ENCODE peak calls at places on chromosome 7, in six cellular contexts. One of them, this sample, is unnamed.

GRCh38 chr7:130367088-130367755 is 13.1 kb upstream of the CPA1 start:
- DNase-seq in kidney epithelial cell: no peak
- DNase-seq in adrenal gland: no peak
- DNase-seq in AG04449: no peak
- DNase-seq in spleen: peak; percentile 41
- DNase-seq in uterus: no peak
- DNase-seq in this sample: no peak

GRCh38 chr7:157220916-157221569 is 82.3 kb downstream of the UBE3C start:
- DNase-seq in spleen: no peak
- DNase-seq in kidney epithelial cell: no peak
- DNase-seq in uterus: no peak
- DNase-seq in AG04449: no peak
- DNase-seq in adrenal gland: no peak
- DNase-seq in this sample: no peak

GRCh38 chr7:33130184-33130583 is 820 bp downstream of the BBS9 start:
- DNase-seq in uterus: no peak
- DNase-seq in AG04449: no peak
- DNase-seq in kidney epithelial cell: no peak
- DNase-seq in spleen: no peak
- DNase-seq in adrenal gland: no peak
- DNase-seq in this sample: no peak

GRCh38 chr7:158428842-158429753 is 158.5 kb downstream of the PTPRN2 start:
- DNase-seq in uterus: no peak
- DNase-seq in spleen: peak; percentile 51
- DNase-seq in adrenal gland: no peak
- DNase-seq in AG04449: no peak
- DNase-seq in kidney epithelial cell: no peak
- DNase-seq in this sample: no peak

GRCh38 chr7:35728412-35729060 is 33.6 kb upstream of the HERPUD2 start:
- DNase-seq in uterus: no peak
- DNase-seq in kidney epithelial cell: no peak
- DNase-seq in adrenal gland: no peak
- DNase-seq in AG04449: no peak
- DNase-seq in spleen: no peak
- DNase-seq in this sample: no peak

GRCh38 chr7:49721441-49721840 is 52.0 kb upstream of the VWC2 start:
- DNase-seq in spleen: no peak
- DNase-seq in AG04449: no peak
- DNase-seq in adrenal gland: no peak
- DNase-seq in uterus: no peak
- DNase-seq in kidney epithelial cell: no peak
- DNase-seq in this sample: no peak

GRCh38 chr7:67821116-67821515 is 824.5 kb downstream of the TYW1 start:
- DNase-seq in AG04449: no peak
- DNase-seq in adrenal gland: no peak
- DNase-seq in uterus: no peak
- DNase-seq in spleen: no peak
- DNase-seq in kidney epithelial cell: no peak
- DNase-seq in this sample: no peak

GRCh38 chr7:8254667-8255066 is 7.3 kb downstream of the ICA1 start:
- DNase-seq in spleen: no peak
- DNase-seq in AG04449: no peak
- DNase-seq in kidney epithelial cell: no peak
- DNase-seq in adrenal gland: no peak
- DNase-seq in uterus: no peak
- DNase-seq in this sample: no peak

GRCh38 chr7:120966961-120967360 is 16.4 kb downstream of the ING3 start:
- DNase-seq in kidney epithelial cell: no peak
- DNase-seq in spleen: no peak
- DNase-seq in adrenal gland: no peak
- DNase-seq in uterus: no peak
- DNase-seq in AG04449: no peak
- DNase-seq in this sample: no peak

DNA sequence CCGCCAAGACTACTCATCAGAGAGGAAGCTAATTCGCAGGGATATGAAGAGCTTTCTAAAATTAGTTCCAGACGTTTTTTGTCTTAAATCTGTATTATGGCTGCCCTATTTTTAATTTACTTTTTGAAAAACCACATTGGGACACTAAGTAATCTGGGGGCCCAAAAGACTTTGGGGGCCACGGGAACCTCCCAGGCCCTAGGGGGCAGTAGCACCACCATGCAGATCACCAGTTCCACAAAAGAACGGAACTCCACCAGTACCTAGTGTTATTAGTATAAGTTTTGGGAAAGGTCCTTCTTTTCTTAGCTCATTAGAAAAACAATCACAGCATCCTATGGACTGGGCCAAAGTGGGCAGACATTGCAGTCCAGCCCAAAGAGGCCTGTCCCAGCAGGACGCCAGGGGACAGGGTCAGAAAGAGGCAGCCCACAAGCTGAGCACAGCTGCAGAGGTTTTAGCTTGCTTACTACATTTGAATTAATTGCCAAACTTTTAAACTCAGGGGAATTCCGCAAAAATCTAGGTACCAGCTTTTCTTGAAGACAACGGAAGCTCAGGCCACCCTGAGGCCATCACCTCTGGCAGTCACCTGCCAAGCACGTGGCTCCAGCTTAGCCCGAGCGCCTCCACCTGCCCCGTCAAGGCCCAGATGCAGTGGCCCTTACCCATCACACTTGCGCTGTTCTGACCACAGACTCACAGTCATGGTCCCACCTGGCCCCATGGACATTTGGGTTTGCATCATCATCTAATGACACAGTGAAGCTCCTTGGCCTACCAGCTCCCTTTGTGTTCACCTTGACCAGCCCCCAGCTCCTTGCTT is 74.8 kb downstream of the PARP12 start:
- DNase-seq in kidney epithelial cell: no peak
- DNase-seq in adrenal gland: no peak
- DNase-seq in uterus: no peak
- DNase-seq in spleen: no peak
- DNase-seq in AG04449: no peak
- DNase-seq in this sample: no peak
- TF ChIP-seq CTCF in kidney epithelial cell: no peak
- TF ChIP-seq CTCF in adrenal gland: no peak
- TF ChIP-seq CTCF in uterus: no peak
- TF ChIP-seq CTCF in spleen: no peak
- TF ChIP-seq CTCF in AG04449: no peak
- TF ChIP-seq CTCF in this sample: no peak

GRCh38 chr7:142460402-142461117 is 202.7 kb upstream of the PRSS58 start:
- DNase-seq in adrenal gland: no peak
- DNase-seq in spleen: no peak
- DNase-seq in uterus: no peak
- DNase-seq in kidney epithelial cell: no peak
- DNase-seq in AG04449: no peak
- DNase-seq in this sample: no peak

GRCh38 chr7:142463401-142463850 is 205.6 kb upstream of the PRSS58 start:
- DNase-seq in spleen: no peak
- DNase-seq in kidney epithelial cell: no peak
- DNase-seq in AG04449: no peak
- DNase-seq in uterus: no peak
- DNase-seq in adrenal gland: no peak
- DNase-seq in this sample: no peak

GRCh38 chr7:142457146-142457703 is 199.4 kb upstream of the PRSS58 start:
- DNase-seq in kidney epithelial cell: no peak
- DNase-seq in uterus: no peak
- DNase-seq in spleen: no peak
- DNase-seq in adrenal gland: no peak
- DNase-seq in AG04449: no peak
- DNase-seq in this sample: no peak

GRCh38 chr7:142461437-142461836 is 203.6 kb upstream of the PRSS58 start:
- DNase-seq in spleen: no peak
- DNase-seq in AG04449: peak; percentile 94
- DNase-seq in kidney epithelial cell: no peak
- DNase-seq in adrenal gland: no peak
- DNase-seq in uterus: no peak
- DNase-seq in this sample: no peak

DNA sequence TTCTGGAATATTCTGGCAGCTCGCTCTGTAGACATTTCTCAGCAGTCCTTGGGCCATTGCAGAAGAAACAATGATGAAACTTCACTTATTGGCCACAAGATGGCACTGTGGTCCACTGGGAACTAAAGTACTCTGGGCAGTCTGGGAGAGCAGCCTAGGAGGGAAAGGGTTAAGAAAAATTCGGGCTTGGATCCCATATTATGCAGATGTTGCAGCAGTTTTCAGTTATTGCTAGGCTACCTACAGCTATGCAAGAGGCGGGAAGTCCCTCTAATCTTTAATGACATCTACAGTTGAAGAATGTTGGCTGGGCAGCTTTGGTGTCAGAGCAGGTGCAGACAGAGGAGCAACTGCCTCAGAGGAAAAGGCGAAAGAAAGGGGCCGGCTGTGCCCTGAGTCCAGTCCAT is 201.7 kb upstream of the PRSS58 start:
- DNase-seq in uterus: no peak
- DNase-seq in adrenal gland: no peak
- DNase-seq in AG04449: no peak
- DNase-seq in kidney epithelial cell: no peak
- DNase-seq in spleen: no peak
- DNase-seq in this sample: no peak
- TF ChIP-seq CTCF in uterus: peak; percentile 35
- TF ChIP-seq CTCF in adrenal gland: peak; percentile 57
- TF ChIP-seq CTCF in AG04449: peak; percentile 69
- TF ChIP-seq CTCF in kidney epithelial cell: peak; percentile 69
- TF ChIP-seq CTCF in spleen: peak; percentile 67
- TF ChIP-seq CTCF in this sample: peak; percentile 83

GRCh38 chr7:106736508-106737201 is 75.7 kb upstream of the CCDC71L start:
- DNase-seq in AG04449: peak; percentile 14
- DNase-seq in kidney epithelial cell: peak; percentile 45
- DNase-seq in adrenal gland: no peak
- DNase-seq in spleen: no peak
- DNase-seq in uterus: no peak
- DNase-seq in this sample: peak; percentile 55
- TF ChIP-seq CTCF in AG04449: peak; percentile 67
- TF ChIP-seq CTCF in kidney epithelial cell: peak; percentile 64
- TF ChIP-seq CTCF in adrenal gland: peak; percentile 65
- TF ChIP-seq CTCF in spleen: peak; percentile 67
- TF ChIP-seq CTCF in uterus: peak; percentile 57
- TF ChIP-seq CTCF in this sample: peak; percentile 93

DNA sequence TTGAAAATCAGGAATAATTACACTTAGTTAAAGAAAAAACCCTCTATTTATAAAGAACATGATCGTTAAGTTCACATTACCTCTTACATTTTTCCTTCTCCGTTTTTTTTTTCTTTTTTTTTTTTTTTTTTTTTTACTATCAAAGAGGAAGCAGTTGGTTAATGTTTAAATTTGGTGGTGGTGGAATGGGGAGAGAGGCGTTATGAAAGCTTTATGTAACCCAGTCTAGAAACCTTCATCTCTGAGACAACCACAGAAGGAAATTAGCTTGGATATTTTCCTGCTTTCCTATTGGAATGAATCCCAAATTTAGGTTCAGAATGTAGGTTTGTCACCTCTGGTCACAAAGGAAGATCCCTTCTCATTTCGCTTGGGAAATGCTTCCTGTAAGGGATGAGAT is 31.5 kb upstream of the LHFPL3 start:
- DNase-seq in kidney epithelial cell: no peak
- DNase-seq in adrenal gland: no peak
- DNase-seq in spleen: no peak
- DNase-seq in AG04449: no peak
- DNase-seq in uterus: no peak
- DNase-seq in this sample: no peak
- TF ChIP-seq CTCF in kidney epithelial cell: no peak
- TF ChIP-seq CTCF in adrenal gland: no peak
- TF ChIP-seq CTCF in spleen: no peak
- TF ChIP-seq CTCF in AG04449: no peak
- TF ChIP-seq CTCF in uterus: no peak
- TF ChIP-seq CTCF in this sample: no peak

GRCh38 chr7:3991771-3992231 is 690.3 kb upstream of the FOXK1 start:
- DNase-seq in kidney epithelial cell: no peak
- DNase-seq in adrenal gland: no peak
- DNase-seq in AG04449: no peak
- DNase-seq in spleen: no peak
- DNase-seq in uterus: no peak
- DNase-seq in this sample: no peak
- TF ChIP-seq CTCF in kidney epithelial cell: no peak
- TF ChIP-seq CTCF in adrenal gland: no peak
- TF ChIP-seq CTCF in AG04449: no peak
- TF ChIP-seq CTCF in spleen: no peak
- TF ChIP-seq CTCF in uterus: no peak
- TF ChIP-seq CTCF in this sample: no peak

GRCh38 chr7:70700055-70700934 is 431.6 kb upstream of the GALNT17 start:
- DNase-seq in kidney epithelial cell: no peak
- DNase-seq in AG04449: no peak
- DNase-seq in uterus: no peak
- DNase-seq in adrenal gland: no peak
- DNase-seq in spleen: no peak
- DNase-seq in this sample: no peak

GRCh38 chr7:70700935-70701425 is 431.0 kb upstream of the GALNT17 start:
- DNase-seq in AG04449: no peak
- DNase-seq in uterus: no peak
- DNase-seq in spleen: no peak
- DNase-seq in kidney epithelial cell: no peak
- DNase-seq in adrenal gland: no peak
- DNase-seq in this sample: no peak

GRCh38 chr7:70695804-70696104 is 436.2 kb upstream of the GALNT17 start:
- DNase-seq in spleen: no peak
- DNase-seq in uterus: no peak
- DNase-seq in kidney epithelial cell: no peak
- DNase-seq in adrenal gland: no peak
- DNase-seq in AG04449: no peak
- DNase-seq in this sample: peak; percentile 7

GRCh38 chr7:70696139-70696782 is 435.7 kb upstream of the GALNT17 start:
- DNase-seq in uterus: no peak
- DNase-seq in adrenal gland: no peak
- DNase-seq in kidney epithelial cell: no peak
- DNase-seq in AG04449: no peak
- DNase-seq in spleen: no peak
- DNase-seq in this sample: peak; percentile 18

DNA sequence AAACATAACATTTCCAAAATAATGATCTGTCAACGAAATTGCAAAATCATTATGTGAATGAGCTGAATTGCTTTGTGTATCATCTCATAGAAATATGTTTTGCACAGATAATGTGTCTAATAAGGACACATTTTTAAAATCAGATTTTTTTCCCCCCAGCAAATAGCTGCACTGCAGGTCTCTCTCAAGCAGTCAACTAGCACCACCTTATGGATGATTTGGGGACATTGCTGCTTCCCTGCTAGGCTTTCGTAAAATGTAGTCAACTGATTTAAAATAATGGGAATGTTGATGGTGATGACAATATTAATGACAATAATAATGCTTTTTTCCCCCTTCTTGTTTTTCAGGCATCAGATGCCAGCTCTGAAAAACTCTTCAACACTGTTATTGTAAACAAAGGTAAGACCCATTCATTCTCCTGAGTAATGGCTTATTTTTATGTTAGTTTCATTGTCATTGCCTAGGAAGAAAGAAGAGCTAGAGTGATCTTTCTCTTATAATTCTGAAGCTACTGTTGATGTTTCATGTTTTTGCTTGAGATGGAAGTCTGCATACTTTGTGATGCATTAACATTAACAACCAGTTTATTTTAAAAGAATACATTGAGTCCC is 433.6 kb upstream of the GALNT17 start:
- DNase-seq in uterus: no peak
- DNase-seq in AG04449: no peak
- DNase-seq in adrenal gland: peak; percentile 40
- DNase-seq in spleen: no peak
- DNase-seq in kidney epithelial cell: no peak
- DNase-seq in this sample: peak; percentile 22
- TF ChIP-seq CTCF in uterus: peak; percentile 77
- TF ChIP-seq CTCF in AG04449: peak; percentile 81
- TF ChIP-seq CTCF in adrenal gland: peak; percentile 82
- TF ChIP-seq CTCF in spleen: peak; percentile 74
- TF ChIP-seq CTCF in kidney epithelial cell: peak; percentile 91
- TF ChIP-seq CTCF in this sample: peak; percentile 98

GRCh38 chr7:28956608-28957063 is 1.5 kb downstream of the TRIL start:
- DNase-seq in adrenal gland: peak; percentile 48
- DNase-seq in spleen: peak; percentile 86
- DNase-seq in kidney epithelial cell: peak; percentile 19
- DNase-seq in AG04449: no peak
- DNase-seq in uterus: peak; percentile 47
- DNase-seq in this sample: no peak
- TF ChIP-seq CTCF in adrenal gland: peak; percentile 49
- TF ChIP-seq CTCF in spleen: peak; percentile 50
- TF ChIP-seq CTCF in kidney epithelial cell: peak; percentile 76
- TF ChIP-seq CTCF in AG04449: peak; percentile 88
- TF ChIP-seq CTCF in uterus: peak; percentile 57
- TF ChIP-seq CTCF in this sample: peak; percentile 57